ENCODE peak calls at places on chromosome 22, in seven cellular contexts. L is T-helper 9 cell, R is germinal center, E is T-helper 2 cell, H is amniotic stem cell, G is NCI-H460, B is NB4. I is an unnamed sample.

GRCh38 chr22:17888439-17888838 is 114.2 kb upstream of the BID start:
- DNase-seq in L (no peak), E (no peak), G (no peak), R (no peak), H (no peak), B (no peak), I (no peak)

GRCh38 chr22:45007946-45008852 is 1.6 kb downstream of the PHF21B start:
- DNase-seq in E (no peak), H (no peak), R (no peak), B (no peak), L (no peak), G (no peak), I (no peak)

GRCh38 chr22:46678003-46678657 is 57.9 kb downstream of the GRAMD4 start:
- DNase-seq in B (no peak), L (no peak), R (no peak), E (no peak), G (no peak), H (no peak), I (no peak)

GRCh38 chr22:23401111-23401909 is 178.8 kb downstream of the IGLL1 start:
- DNase-seq in R (no peak), H (peak), G (no peak), E (no peak), B (no peak), L (no peak), I (no peak)

GRCh38 chr22:19815823-19816290 is 38.8 kb downstream of the GNB1L start:
- DNase-seq in G (no peak), E (no peak), L (no peak), H (no peak), B (no peak), R (no peak), I (no peak)

GRCh38 chr22:31872209-31872608 is 72.1 kb upstream of the YWHAH start:
- DNase-seq in L (no peak), H (no peak), R (no peak), G (peak), E (no peak), B (peak), I (no peak)

GRCh38 chr22:24303007-24303406 is 32.4 kb downstream of the SPECC1L start:
- DNase-seq in E (no peak), B (no peak), L (no peak), H (no peak), G (no peak), R (no peak), I (no peak)

GRCh38 chr22:18033204-18033998 is 9.0 kb upstream of the MICAL3 start:
- DNase-seq in H (no peak), R (no peak), B (no peak), L (no peak), G (no peak), E (no peak), I (no peak)

GRCh38 chr22:42711895-42712837 is 8.5 kb downstream of the A4GALT start:
- DNase-seq in H (no peak), E (no peak), L (no peak), B (no peak), R (no peak), G (no peak), I (no peak)

GRCh38 chr22:49964493-49965290 is 4.1 kb downstream of the PIM3 start:
- DNase-seq in G (no peak), R (no peak), L (peak), H (no peak), E (no peak), B (no peak), I (no peak)

GRCh38 chr22:48975886-48976285 is 851.8 kb downstream of the BRD1 start:
- DNase-seq in H (no peak), R (no peak), G (no peak), B (no peak), L (no peak), E (no peak), I (no peak)

GRCh38 chr22:26658671-26659478 is 1.5 kb downstream of the MIAT start:
- DNase-seq in R (peak), E (no peak), H (peak), L (peak), G (peak), B (peak), I (peak)

GRCh38 chr22:40024201-40025061 is 29.7 kb downstream of the FAM83F start:
- DNase-seq in R (peak), B (peak), G (peak), E (peak), H (peak), L (peak), I (peak)

GRCh38 chr22:49229483-49230193 is 598.0 kb downstream of the BRD1 start:
- DNase-seq in G (no peak), B (no peak), H (no peak), R (no peak), L (no peak), E (no peak), I (no peak)

GRCh38 chr22:44730490-44731356 is 21.7 kb upstream of the ARHGAP8 start:
- DNase-seq in R (no peak), B (no peak), L (no peak), H (no peak), G (no peak), E (no peak), I (no peak)

GRCh38 chr22:44331881-44332714 is 19.3 kb upstream of the SHISAL1 start:
- DNase-seq in R (no peak), H (no peak), E (no peak), B (no peak), L (no peak), G (peak), I (no peak)

GRCh38 chr22:37218771-37219411 is 6.6 kb upstream of the SSTR3 start:
- DNase-seq in B (no peak), R (peak), E (no peak), H (no peak), G (no peak), L (peak), I (peak)

GRCh38 chr22:31143038-31143437 is 2.7 kb upstream of the PLA2G3 start:
- DNase-seq in E (no peak), L (no peak), H (no peak), G (no peak), B (no peak), R (no peak), I (no peak)